ENCODE peak calls at places on chromosome 11, in six cellular contexts. Z, U, W, X, I and N are unnamed samples.

GRCh38 chr11:126147268-126148111 is 64.0 kb downstream of the RPUSD4 start:
- DNase-seq in Z (no peak), U (no peak), W (no peak), X (no peak), I (no peak), N (no peak)

GRCh38 chr11:10293423-10294288 is at the start of gene SBF2:
- DNase-seq in Z (peak), U (peak), W (peak), X (peak), I (peak), N (peak)

GRCh38 chr11:100624346-100624745 is 62.7 kb upstream of the ARHGAP42 start:
- DNase-seq in Z (no peak), U (peak), W (no peak), X (no peak), I (no peak), N (no peak)

GRCh38 chr11:22192642-22193347 is at the start of gene ANO5:
- DNase-seq in Z (no peak), U (peak), W (peak), X (no peak), I (no peak), N (peak)

GRCh38 chr11:16584569-16584968 is 153.9 kb upstream of the C11orf58 start:
- DNase-seq in Z (no peak), U (no peak), W (no peak), X (no peak), I (no peak), N (no peak)

GRCh38 chr11:47863189-47863892 is 15.2 kb upstream of the NUP160 start:
- DNase-seq in Z (no peak), U (peak), W (no peak), X (peak), I (no peak), N (no peak)

GRCh38 chr11:130527648-130528300 is 79.3 kb downstream of the ADAMTS15 start:
- DNase-seq in Z (no peak), U (peak), W (peak), X (peak), I (no peak), N (peak)

GRCh38 chr11:67440229-67441081 is 2.8 kb downstream of the CORO1B start:
- DNase-seq in Z (no peak), U (no peak), W (no peak), X (no peak), I (no peak), N (no peak)

GRCh38 chr11:77602385-77603105 is 12.8 kb downstream of the AQP11 start:
- DNase-seq in Z (no peak), U (peak), W (no peak), X (no peak), I (peak), N (peak)

GRCh38 chr11:20676658-20677057 is 7.3 kb downstream of the NELL1 start:
- DNase-seq in Z (no peak), U (no peak), W (no peak), X (no peak), I (no peak), N (no peak)

GRCh38 chr11:93477684-93478234 is 65.4 kb downstream of the SMCO4 start:
- DNase-seq in Z (no peak), U (peak), W (no peak), X (no peak), I (no peak), N (no peak)

GRCh38 chr11:94577841-94578240 is 10.7 kb downstream of the PIWIL4 start:
- DNase-seq in Z (no peak), U (no peak), W (no peak), X (no peak), I (no peak), N (no peak)

GRCh38 chr11:73801136-73801535 is 13.5 kb downstream of the MRPL48 start:
- DNase-seq in Z (no peak), U (no peak), W (no peak), X (no peak), I (no peak), N (no peak)

GRCh38 chr11:132519226-132519860 is 1013.0 kb downstream of the OPCML start:
- DNase-seq in Z (no peak), U (no peak), W (no peak), X (no peak), I (no peak), N (no peak)

GRCh38 chr11:10807629-10808552 is 835 bp downstream of the EIF4G2 start:
- DNase-seq in Z (peak), U (peak), W (peak), X (peak), I (no peak), N (peak)

GRCh38 chr11:88849368-88849767 is 216.4 kb downstream of the GRM5 start:
- DNase-seq in Z (no peak), U (no peak), W (no peak), X (no peak), I (no peak), N (no peak)

GRCh38 chr11:37502202-37502601 is 904.2 kb upstream of the RAG2 start:
- DNase-seq in Z (no peak), U (peak), W (no peak), X (no peak), I (no peak), N (no peak)

GRCh38 chr11:21866781-21867180 is 326.1 kb upstream of the ANO5 start:
- DNase-seq in Z (no peak), U (no peak), W (no peak), X (no peak), I (no peak), N (no peak)

GRCh38 chr11:62721994-62722393 is 5.3 kb downstream of the HNRNPUL2 start:
- DNase-seq in Z (no peak), U (peak), W (no peak), X (peak), I (no peak), N (no peak)

GRCh38 chr11:3095712-3096361 is 38.6 kb upstream of the CARS1 start:
- DNase-seq in Z (no peak), U (peak), W (no peak), X (no peak), I (peak), N (no peak)

GRCh38 chr11:1049431-1049891 is 12.9 kb upstream of the MUC6 start:
- DNase-seq in Z (no peak), U (no peak), W (no peak), X (no peak), I (no peak), N (peak)

GRCh38 chr11:27124514-27125264 is 84.1 kb downstream of the BBOX1 start:
- DNase-seq in Z (no peak), U (peak), W (no peak), X (peak), I (no peak), N (no peak)

GRCh38 chr11:88482871-88483301 is 145.3 kb upstream of the CTSC start:
- DNase-seq in Z (no peak), U (peak), W (no peak), X (no peak), I (peak), N (no peak)

GRCh38 chr11:121520243-121521144 is 67.7 kb upstream of the SORL1-AS1 start:
- DNase-seq in Z (no peak), U (peak), W (no peak), X (no peak), I (no peak), N (no peak)

GRCh38 chr11:88399171-88399570 is 61.6 kb upstream of the CTSC start:
- DNase-seq in Z (no peak), U (no peak), W (no peak), X (no peak), I (no peak), N (no peak)

GRCh38 chr11:69878927-69879733 is 59.9 kb upstream of the FGF3 start:
- DNase-seq in Z (no peak), U (no peak), W (peak), X (no peak), I (no peak), N (no peak)